ENCODE peak calls at places on chromosome 10, in five cellular contexts. U, E, J, L and B are unnamed samples. For H3K4me1, the result is how much of the 10 kb centered on the place peaks cover.

GRCh38 chr10:71255817-71256660 is 43.7 kb downstream of the UNC5B start:
- DNase-seq in U (peak), E (peak), J (peak), L (no peak), B (peak)

GRCh38 chr10:541041-541440 is 148.4 kb downstream of the DIP2C start:
- DNase-seq in U (no peak), E (no peak), J (no peak), L (no peak), B (no peak)

GRCh38 chr10:13450078-13450477 is 78.7 kb downstream of the BEND7 start:
- DNase-seq in U (no peak), E (peak), J (peak), L (no peak), B (no peak)

GRCh38 chr10:126376956-126377355 is 11.3 kb downstream of the ADAM12 start:
- DNase-seq in U (no peak), E (peak), J (peak), L (no peak), B (no peak)

GRCh38 chr10:8056891-8057331 is 2.4 kb downstream of the GATA3 start:
- DNase-seq in U (peak), E (no peak), J (no peak), L (peak), B (no peak)

GRCh38 chr10:63027533-63027932 is 105.6 kb upstream of the NRBF2 start:
- DNase-seq in U (no peak), E (no peak), J (no peak), L (no peak), B (no peak)

GRCh38 chr10:48462482-48463020 is 142.3 kb downstream of the ARHGAP22 start:
- DNase-seq in U (no peak), E (no peak), J (no peak), L (no peak), B (no peak)

GRCh38 chr10:66717221-66717981 is 208.4 kb upstream of the LRRTM3 start:
- DNase-seq in U (no peak), E (no peak), J (no peak), L (peak), B (peak)

GRCh38 chr10:101263146-101263837 is 34.0 kb upstream of the LBX1 start:
- DNase-seq in U (peak), E (no peak), J (no peak), L (no peak), B (no peak)

GRCh38 chr10:93208717-93209464 is 135.2 kb downstream of the CYP26A1 start:
- DNase-seq in U (no peak), E (peak), J (peak), L (no peak), B (no peak)

GRCh38 chr10:131855763-131856401 is 44.9 kb upstream of the PPP2R2D start:
- DNase-seq in U (no peak), E (no peak), J (no peak), L (no peak), B (no peak)

GRCh38 chr10:60894816-60895215 is 49.2 kb downstream of the RHOBTB1 start:
- DNase-seq in U (no peak), E (no peak), J (no peak), L (no peak), B (peak)

GRCh38 chr10:35493196-35494118 is 111.7 kb upstream of the GJD4 start:
- DNase-seq in U (no peak), E (peak), J (peak), L (no peak), B (no peak)

GRCh38 chr10:69088801-69089501 is 1.0 kb downstream of the SRGN start:
- DNase-seq in U (no peak), E (peak), J (peak), L (no peak), B (no peak)

GRCh38 chr10:119680050-119680449 is 28.9 kb downstream of the BAG3 start:
- DNase-seq in U (no peak), E (peak), J (peak), L (no peak), B (no peak)

GRCh38 chr10:58972576-58973234 is 203.7 kb upstream of the PHYHIPL start:
- DNase-seq in U (peak), E (no peak), J (no peak), L (no peak), B (no peak)

GRCh38 chr10:93746844-93747284 is 10.9 kb upstream of the LGI1 start:
- DNase-seq in U (peak), E (peak), J (peak), L (peak), B (peak)

GRCh38 chr10:8059191-8059936 is 4.9 kb downstream of the GATA3 start:
- DNase-seq in U (peak), E (no peak), J (no peak), L (peak), B (no peak)

GRCh38 chr10:70265032-70265689 is 18.6 kb downstream of the NPFFR1 start:
- DNase-seq in U (peak), E (peak), J (no peak), L (peak), B (peak)

GRCh38 chr10:114613237-114613979 is 44.7 kb downstream of the ABLIM1 start:
- DNase-seq in U (no peak), E (no peak), J (no peak), L (no peak), B (no peak)

GRCh38 chr10:19788075-19788686 is 28.1 kb upstream of the PLXDC2 start:
- DNase-seq in U (peak), E (peak), J (peak), L (peak), B (peak)

GRCh38 chr10:88892223-88892967 is 12.3 kb downstream of the STAMBPL1 start:
- DNase-seq in U (no peak), E (no peak), J (peak), L (peak), B (no peak)

GRCh38 chr10:68303849-68304412 is 27.9 kb upstream of the HNRNPH3 start:
- DNase-seq in U (no peak), E (no peak), J (no peak), L (no peak), B (no peak)

GRCh38 chr10:124003070-124003419 is 90.4 kb downstream of the CHST15 start:
- DNase-seq in U (no peak), E (no peak), J (no peak), L (no peak), B (no peak)

GRCh38 chr10:3926268-3926667 is 141.3 kb upstream of the KLF6 start:
- DNase-seq in U (no peak), E (no peak), J (peak), L (no peak), B (no peak)

GRCh38 chr10:32979041-32979440 is 21.0 kb upstream of the ITGB1 start:
- DNase-seq in U (no peak), E (no peak), J (peak), L (no peak), B (no peak)

GRCh38 chr10:116737582-116738358 is 4.6 kb downstream of the HSPA12A start:
- DNase-seq in U (no peak), E (no peak), J (no peak), L (peak), B (no peak)

GRCh38 chr10:52525761-52526160 is 211.7 kb downstream of the DKK1 start:
- DNase-seq in U (no peak), E (peak), J (peak), L (no peak), B (no peak)

GRCh38 chr10:26540601-26541000 is 102.5 kb downstream of the APBB1IP start:
- DNase-seq in U (peak), E (no peak), J (no peak), L (peak), B (no peak)

GRCh38 chr10:16116404-16117304 is 256.3 kb upstream of the MINDY3 start:
- DNase-seq in U (peak), E (peak), J (no peak), L (peak), B (peak)

GRCh38 chr10:25191162-25191895 is 16.5 kb downstream of the GPR158 start:
- DNase-seq in U (no peak), E (no peak), J (no peak), L (no peak), B (no peak)

GRCh38 chr10:88117227-88117626 is 253.8 kb downstream of the PTEN start:
- DNase-seq in U (no peak), E (no peak), J (peak), L (no peak), B (no peak)

GRCh38 chr10:75165684-75166622 is 44.6 kb upstream of the VDAC2 start:
- DNase-seq in U (no peak), E (no peak), J (peak), L (no peak), B (no peak)

GRCh38 chr10:89555688-89556445 is 20.5 kb upstream of the SLC16A12 start:
- DNase-seq in U (no peak), E (peak), J (no peak), L (peak), B (peak)

GRCh38 chr10:25758041-25758457 is 176.0 kb upstream of the MYO3A start:
- DNase-seq in U (peak), E (peak), J (peak), L (peak), B (peak)

GRCh38 chr10:120513307-120513706 is 56.3 kb downstream of the PLPP4 start:
- DNase-seq in U (no peak), E (no peak), J (no peak), L (no peak), B (no peak)

GRCh38 chr10:58952747-58953466 is 223.5 kb upstream of the PHYHIPL start:
- DNase-seq in U (peak), E (peak), J (peak), L (peak), B (peak)

GRCh38 chr10:91540714-91541113 is 92.2 kb downstream of the PPP1R3C start:
- DNase-seq in U (no peak), E (peak), J (peak), L (no peak), B (no peak)

DNA sequence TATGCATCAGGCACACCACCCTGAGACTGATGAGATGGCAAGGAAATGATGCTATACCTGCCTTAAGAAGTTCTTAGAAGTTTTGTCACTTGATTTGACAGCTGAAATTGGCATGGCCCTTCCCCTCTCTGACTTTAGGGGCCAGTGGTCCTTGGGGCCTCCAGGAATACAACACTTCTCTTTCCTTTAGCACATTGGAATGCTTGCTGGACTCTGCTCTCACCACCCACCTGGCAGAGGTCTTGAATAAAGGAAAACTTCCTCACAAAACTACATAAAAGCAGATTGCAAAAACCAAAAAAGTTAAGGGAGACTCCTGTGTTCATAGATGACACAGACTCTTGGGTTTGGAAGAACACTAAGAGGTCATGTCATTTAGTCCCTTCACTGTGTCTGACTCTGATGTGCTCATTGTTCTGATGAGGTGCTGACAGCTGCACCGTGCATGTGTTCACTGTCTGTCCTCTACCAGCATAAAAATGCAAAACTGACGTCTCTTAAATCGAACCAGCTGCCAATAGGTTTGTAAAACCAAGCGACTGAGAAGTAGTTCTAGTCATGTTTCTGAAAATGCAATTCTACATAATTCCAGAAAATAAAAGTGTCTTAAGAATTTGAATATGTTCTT is 11.4 kb downstream of the BLNK start:
- DNase-seq in U (no peak), E (no peak), J (no peak), L (no peak), B (no peak)
- H2AFZ ChIP-seq in U (no peak), E (no peak), J (no peak), L (peak), B (no peak)

GRCh38 chr10:47402681-47403301 is 18.7 kb upstream of the ZNF488 start:
- DNase-seq in U (peak), E (peak), J (peak), L (peak), B (peak)
- H3K4me2 ChIP-seq in U (peak), E (peak), J (peak), L (peak), B (peak)

GRCh38 chr10:79170226-79170752 is 101.5 kb downstream of the ZMIZ1 start:
- DNase-seq in U (no peak), E (no peak), J (no peak), L (no peak), B (no peak)
- H3K4me1 ChIP-seq in U (under half), E (under half), J (under half), L (under half), B (under half)

GRCh38 chr10:128027306-128027705 is 98.9 kb downstream of the MKI67 start:
- DNase-seq in U (no peak), E (no peak), J (no peak), L (no peak), B (no peak)

GRCh38 chr10:128026620-128027281 is 99.5 kb downstream of the MKI67 start:
- DNase-seq in U (no peak), E (no peak), J (no peak), L (no peak), B (no peak)

GRCh38 chr10:128025437-128025836 is 100.8 kb downstream of the MKI67 start:
- DNase-seq in U (no peak), E (no peak), J (no peak), L (no peak), B (no peak)

GRCh38 chr10:128024426-128024825 is 101.8 kb downstream of the MKI67 start:
- DNase-seq in U (no peak), E (no peak), J (no peak), L (no peak), B (no peak)

DNA sequence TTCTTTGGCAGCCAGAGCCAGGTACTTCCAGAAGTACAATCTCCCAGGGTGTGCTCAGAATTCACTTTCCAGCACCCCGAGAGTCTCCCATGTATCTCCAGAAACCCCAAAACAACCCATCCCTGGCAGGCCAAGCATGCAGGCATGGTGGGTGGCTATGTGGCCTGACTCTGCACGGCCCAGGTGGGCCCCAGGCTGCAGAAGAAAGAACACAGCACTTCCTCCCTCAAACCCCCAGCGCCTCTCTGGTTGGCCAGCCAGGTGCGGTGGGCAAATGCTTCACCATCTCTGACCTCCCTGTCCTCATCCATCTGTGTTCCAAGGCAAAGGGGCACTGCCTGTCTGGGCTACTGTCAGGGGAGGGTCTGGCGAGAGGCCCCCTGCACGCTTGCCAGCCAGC is 100.3 kb downstream of the MKI67 start:
- DNase-seq in U (no peak), E (no peak), J (no peak), L (no peak), B (no peak)
- H2AFZ ChIP-seq in U (no peak), E (no peak), J (no peak), L (no peak), B (no peak)

DNA sequence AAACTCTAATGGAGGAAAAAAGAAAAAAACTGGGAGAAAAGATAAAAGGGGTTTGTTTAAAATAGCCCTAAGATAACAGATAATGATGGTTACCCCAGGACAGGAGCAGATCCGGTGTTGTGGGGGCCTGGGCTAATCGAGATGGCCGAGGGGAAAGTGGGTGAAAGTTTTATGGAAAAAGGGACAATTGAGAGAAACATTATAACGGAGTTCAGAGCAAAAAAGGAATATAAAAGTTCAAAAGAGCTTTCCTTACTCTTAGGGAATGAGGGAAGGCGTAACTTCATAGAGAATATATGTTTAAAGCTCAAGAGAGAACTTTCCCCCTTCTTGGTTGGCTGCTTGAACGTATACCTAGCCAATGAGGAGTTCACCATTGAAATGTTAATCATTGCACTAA is 131.4 kb downstream of the BAMBI start:
- DNase-seq in U (no peak), E (no peak), J (no peak), L (no peak), B (no peak)
- H3K4me2 ChIP-seq in U (no peak), E (no peak), J (no peak), L (peak), B (peak)

DNA sequence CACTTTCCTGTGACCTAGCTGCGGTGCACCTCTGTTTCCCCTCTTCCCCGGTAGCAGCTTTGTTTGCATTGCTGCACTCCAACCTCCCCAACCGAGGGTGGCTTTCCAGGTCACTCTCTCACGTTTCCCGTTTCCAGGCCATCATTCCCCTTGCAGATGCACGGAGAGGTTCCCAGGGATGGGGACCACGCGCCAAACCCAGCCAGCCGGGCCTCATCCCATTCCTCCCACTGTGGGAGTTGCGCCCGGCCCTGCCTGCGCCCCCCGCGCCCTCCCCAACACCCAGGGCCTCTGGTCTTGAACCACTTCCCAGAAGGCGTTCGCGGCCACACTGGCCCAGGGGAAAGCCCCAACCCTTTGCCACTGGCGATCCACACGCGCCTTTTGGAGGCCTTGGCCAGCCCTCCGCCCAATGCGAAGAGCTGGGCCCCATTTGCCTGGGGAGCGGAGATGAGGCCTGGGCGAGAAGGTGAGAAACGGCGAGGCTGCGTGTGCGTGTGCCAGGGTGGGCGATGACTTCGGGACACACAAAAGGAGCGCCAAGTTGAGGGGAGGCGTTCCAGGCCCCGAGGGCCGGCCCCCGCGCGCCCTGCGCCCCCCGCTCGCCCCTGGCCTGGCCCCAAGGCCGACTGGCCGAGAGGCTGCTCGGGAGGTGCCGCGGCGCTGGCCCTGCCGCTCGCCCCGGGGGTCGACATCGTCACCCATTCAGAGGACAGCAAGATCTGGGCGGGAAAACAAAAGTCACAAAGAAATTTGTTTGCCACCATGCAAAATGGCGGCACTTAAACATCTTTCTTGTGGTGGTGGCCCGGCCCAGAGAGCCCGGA is 15.9 kb downstream of the SKIDA1 start:
- DNase-seq in U (peak), E (no peak), J (no peak), L (peak), B (no peak)
- H3K4me1 ChIP-seq in U (under half), E (under half), J (under half), L (half or more), B (half or more)

DNA sequence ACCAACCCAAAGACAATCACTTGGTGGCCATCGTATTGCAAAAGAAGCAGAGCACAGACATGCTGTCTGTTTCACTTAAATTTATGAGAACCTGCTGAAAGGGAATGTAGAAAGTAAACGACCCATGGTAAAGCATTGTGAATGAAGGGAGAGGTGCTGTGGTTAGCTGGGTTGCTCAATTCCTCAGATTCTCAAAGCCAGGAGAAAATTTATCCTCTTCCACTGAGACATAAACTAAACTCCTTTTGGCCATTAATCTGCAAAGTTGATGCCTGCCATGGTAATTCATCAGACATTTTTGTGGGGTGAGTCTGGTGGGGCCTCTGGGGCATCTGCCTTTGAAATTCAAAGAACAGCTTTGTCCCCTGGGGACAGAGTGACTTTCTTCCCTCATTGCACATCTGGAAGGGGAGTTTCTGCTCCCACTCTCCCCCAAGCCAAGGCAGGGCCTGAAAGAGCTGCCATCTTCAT is 951.0 kb downstream of the LRMDA start:
- DNase-seq in U (no peak), E (peak), J (peak), L (no peak), B (no peak)
- H2AFZ ChIP-seq in U (peak), E (no peak), J (no peak), L (no peak), B (no peak)

GRCh38 chr10:73815719-73816030 is 4.3 kb upstream of the NDST2 start:
- DNase-seq in U (no peak), E (no peak), J (no peak), L (no peak), B (no peak)
- H3K4me2 ChIP-seq in U (no peak), E (no peak), J (peak), L (no peak), B (no peak)

GRCh38 chr10:11875183-11875498 is 52.0 kb downstream of the PROSER2 start:
- DNase-seq in U (no peak), E (no peak), J (no peak), L (peak), B (peak)
- H3K4me1 ChIP-seq in U (under half), E (under half), J (under half), L (under half), B (under half)

GRCh38 chr10:34104829-34105572 is 710.1 kb downstream of the PARD3 start:
- DNase-seq in U (no peak), E (no peak), J (no peak), L (no peak), B (no peak)
- H2AFZ ChIP-seq in U (peak), E (no peak), J (no peak), L (peak), B (no peak)